ENCODE peak calls at places on chromosomes 4 and X, in five cellular contexts. F is bronchial epithelial cell, I is AG04450, L is astrocyte, Y is body of pancreas. Z is an unnamed sample. For H3K27me3, the result is how much of the 10 kb centered on the place peaks cover.

GRCh38 chr4:6194458-6195195 is 5.7 kb downstream of the JAKMIP1 start:
- DNase-seq in F (no peak), I (no peak), L (no peak), Y (no peak), Z (no peak)

GRCh38 chr4:5884804-5885203 is 8.1 kb downstream of the CRMP1 start:
- DNase-seq in F (no peak), I (no peak), L (no peak), Y (no peak), Z (no peak)

GRCh38 chr4:18022572-18023039 is 1.1 kb upstream of the LCORL start:
- DNase-seq in F (no peak), I (no peak), L (no peak), Y (no peak), Z (no peak)

GRCh38 chr4:3472411-3473141 is 9.5 kb downstream of the DOK7 start:
- DNase-seq in F (no peak), I (no peak), L (no peak), Y (peak), Z (no peak)

GRCh38 chr4:144300616-144301015 is 160.1 kb upstream of the GYPA start:
- DNase-seq in F (peak), I (no peak), L (no peak), Y (no peak), Z (no peak)

GRCh38 chrX:153582896-153583295 is 16.0 kb downstream of the CCNQ start:
- DNase-seq in F (peak), I (no peak), L (peak), Y (peak), Z (no peak)

GRCh38 chrX:97529801-97530200 is 646.1 kb downstream of the RPA4 start:
- DNase-seq in F (no peak), I (no peak), L (peak), Y (no peak), Z (no peak)

GRCh38 chrX:134172588-134173259 is 64.3 kb upstream of the CCDC160 start:
- DNase-seq in F (no peak), I (no peak), L (no peak), Y (peak), Z (peak)

GRCh38 chr4:30770049-30770549 is 49.9 kb downstream of the PCDH7 start:
- DNase-seq in F (peak), I (no peak), L (peak), Y (no peak), Z (no peak)

GRCh38 chrX:151359931-151360871 is 36.8 kb upstream of the VMA21 start:
- DNase-seq in F (peak), I (no peak), L (no peak), Y (peak), Z (no peak)

GRCh38 chrX:1807301-1807731 is 192.5 kb downstream of the ASMT start:
- DNase-seq in F (no peak), I (no peak), L (peak), Y (no peak), Z (no peak)

GRCh38 chr4:115234405-115235093 is 121.1 kb upstream of the NDST4 start:
- DNase-seq in F (peak), I (no peak), L (no peak), Y (no peak), Z (no peak)

GRCh38 chrX:98067611-98068010 is 1183.9 kb downstream of the RPA4 start:
- DNase-seq in F (peak), I (peak), L (peak), Y (no peak), Z (no peak)

GRCh38 chr4:99710020-99710419 is 52.4 kb upstream of the C4orf54 start:
- DNase-seq in F (peak), I (no peak), L (no peak), Y (no peak), Z (no peak)

GRCh38 chr4:119729815-119730643 is 101.4 kb upstream of the PDE5A start:
- DNase-seq in F (peak), I (peak), L (peak), Y (peak), Z (no peak)

DNA sequence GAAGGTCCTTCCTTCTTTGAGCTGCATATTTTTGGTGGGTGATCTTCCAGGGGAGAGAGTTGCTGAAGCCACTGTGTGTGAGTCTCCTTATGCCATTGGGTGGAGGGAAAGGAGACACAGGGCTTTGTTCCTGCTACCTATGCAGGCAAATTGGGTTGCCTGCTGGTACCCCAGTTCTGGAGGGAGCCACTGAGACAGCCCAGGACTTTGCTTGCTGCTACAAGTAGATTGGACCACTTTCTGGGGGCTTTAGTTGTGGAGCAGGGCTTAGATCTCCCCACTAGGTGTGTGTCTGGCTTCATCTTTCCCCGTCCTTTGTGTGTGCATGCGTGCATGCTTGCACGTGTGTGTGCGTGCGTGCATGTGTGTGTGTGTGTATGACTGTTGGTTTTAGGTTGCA is 10.0 kb downstream of the CITED1 start:
- DNase-seq in F (no peak), I (no peak), L (no peak), Y (no peak), Z (no peak)
- H3K27me3 ChIP-seq in F (under half), I (under half), L (under half), Y (under half), Z (under half)

GRCh38 chr4:26061248-26061986 is 147.4 kb downstream of the SMIM20 start:
- DNase-seq in F (peak), I (no peak), L (peak), Y (no peak), Z (no peak)
- TF ChIP-seq CTCF in F (peak), I (peak), L (peak), Y (no peak), Z (no peak)

DNA sequence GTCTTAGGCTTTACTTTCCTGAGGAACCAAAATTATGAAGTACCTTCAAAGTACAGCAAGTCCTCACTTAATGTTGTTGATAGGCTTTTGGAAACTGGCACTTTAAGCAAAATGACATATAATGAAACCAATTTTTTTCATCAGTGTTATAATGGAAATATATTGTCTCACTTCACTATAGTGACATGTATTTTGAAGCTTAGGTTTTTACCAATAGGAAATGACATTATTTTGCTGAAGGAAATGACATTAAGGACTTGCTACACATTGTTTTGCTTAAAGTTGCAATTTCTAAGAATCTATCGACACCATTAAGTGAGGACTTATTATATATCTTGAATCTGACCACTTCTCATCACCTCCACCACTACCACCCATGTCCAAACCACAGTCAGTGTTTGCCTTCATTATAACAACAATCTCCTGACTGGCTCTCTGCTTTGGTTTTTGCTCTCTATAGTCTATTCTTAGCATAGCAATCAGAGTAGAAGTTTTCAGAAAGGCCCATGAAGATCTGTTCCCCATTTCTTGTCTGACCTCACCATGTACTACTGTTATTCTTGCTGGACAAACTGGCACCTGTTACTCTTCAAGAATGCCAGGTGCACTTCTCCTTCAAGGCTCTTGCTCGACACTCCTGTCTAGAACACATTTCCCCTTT is 311.2 kb downstream of the BMPR1B start:
- DNase-seq in F (no peak), I (no peak), L (no peak), Y (no peak), Z (no peak)
- H3K4me3 ChIP-seq in F (no peak), I (no peak), L (no peak), Y (no peak), Z (no peak)

DNA sequence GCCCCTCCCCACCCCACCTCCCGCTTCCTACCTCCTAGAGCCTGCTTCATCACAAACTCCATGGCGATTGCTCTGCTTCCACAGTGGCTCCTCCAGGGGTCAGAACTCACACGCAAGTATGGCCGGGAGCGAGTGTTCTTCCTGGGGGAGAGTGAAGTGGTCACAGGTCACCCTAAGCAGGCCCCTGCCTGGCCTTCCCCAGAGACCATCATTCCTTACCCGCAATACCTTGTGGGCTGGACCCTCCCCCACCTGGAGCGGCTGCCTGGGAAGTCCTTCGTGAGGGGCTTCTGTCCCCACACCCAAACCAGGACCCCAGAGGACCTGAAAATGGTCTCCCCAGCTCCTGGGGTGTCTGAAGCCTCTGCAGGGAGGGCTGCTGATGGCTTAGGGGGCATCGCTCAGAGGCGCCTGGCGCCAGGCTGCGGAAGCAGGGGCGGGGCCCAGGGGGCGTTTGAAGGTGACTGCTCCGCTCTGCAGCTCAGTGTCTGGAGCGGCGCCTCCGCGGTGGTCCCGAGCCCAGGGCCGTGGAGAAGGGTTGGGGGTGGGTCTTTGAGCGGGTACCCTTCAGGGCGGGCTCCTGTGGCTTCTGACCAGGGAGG is 1.4 kb downstream of the CPLX1 start:
- DNase-seq in F (no peak), I (no peak), L (no peak), Y (no peak), Z (no peak)
- H3K27me3 ChIP-seq in F (under half), I (half or more), L (under half), Y (under half), Z (half or more)

Z was measured in dorsolateral prefrontal cortex.